ENCODE peak calls at places on chromosomes 3 and 15, in nine cellular contexts. M is tibial artery, F is A549, O is ascending aorta, N is right lobe of liver, R is HCT116, U is lower lobe of right lung, H is IMR-90, G is ovary. B is an unnamed sample.

GRCh38 chr3:83033123-83033522 is 1271.7 kb upstream of the GBE1 start:
- DNase-seq in G (no peak), N (no peak), R (no peak), U (no peak), H (no peak), O (no peak), M (no peak), F (no peak), B (no peak)

GRCh38 chr3:42019953-42020260 is 58.0 kb upstream of the ULK4 start:
- DNase-seq in H (no peak), U (no peak), O (no peak), R (no peak), G (no peak), F (no peak), N (no peak), M (no peak), B (no peak)

GRCh38 chr15:47364671-47365141 is 352.6 kb upstream of the SEMA6D start:
- DNase-seq in F (no peak), U (no peak), O (no peak), G (no peak), N (no peak), H (no peak), R (no peak), M (no peak), B (no peak)

GRCh38 chr3:187739125-187739560 is 6.1 kb downstream of the BCL6 start:
- DNase-seq in U (no peak), O (no peak), N (peak), G (peak), M (peak), F (no peak), H (no peak), R (no peak), B (no peak)

GRCh38 chr3:195921334-195921771 is 13.0 kb upstream of the TNK2 start:
- DNase-seq in M (peak), N (no peak), H (no peak), F (no peak), U (no peak), O (no peak), R (no peak), G (no peak), B (no peak)

GRCh38 chr3:139124197-139124596 is 79.5 kb upstream of the PRR23C start:
- DNase-seq in M (no peak), U (no peak), N (no peak), R (no peak), O (no peak), H (no peak), F (no peak), G (no peak), B (no peak)

GRCh38 chr15:63971427-63971805 is 74.9 kb downstream of the DAPK2 start:
- DNase-seq in G (no peak), R (no peak), H (no peak), N (no peak), F (no peak), M (no peak), O (no peak), U (no peak), B (no peak)

GRCh38 chr3:111901617-111902016 is 42.6 kb downstream of the PHLDB2 start:
- DNase-seq in G (no peak), M (no peak), F (no peak), H (no peak), U (no peak), R (no peak), N (no peak), O (no peak), B (no peak)

GRCh38 chr3:164417955-164418354 is 660.3 kb downstream of the SI start:
- DNase-seq in O (no peak), F (no peak), N (no peak), H (no peak), R (no peak), U (no peak), G (no peak), M (no peak), B (no peak)

GRCh38 chr15:91953432-91953831 is 99.9 kb downstream of the SLCO3A1 start:
- DNase-seq in R (no peak), U (no peak), N (peak), F (no peak), G (no peak), M (no peak), H (no peak), O (no peak), B (no peak)

GRCh38 chr3:45113625-45114050 is 32.5 kb downstream of the CDCP1 start:
- DNase-seq in H (peak), R (no peak), O (no peak), G (no peak), M (no peak), F (no peak), N (no peak), U (no peak), B (no peak)

GRCh38 chr3:172908871-172909270 is 158.3 kb downstream of the ECT2 start:
- DNase-seq in M (no peak), O (no peak), U (no peak), R (no peak), H (no peak), F (no peak), N (no peak), G (no peak), B (no peak)

GRCh38 chr3:196624008-196624790 is 15.3 kb upstream of the NRROS start:
- DNase-seq in R (no peak), H (no peak), G (no peak), M (no peak), U (no peak), N (no peak), O (no peak), F (no peak), B (no peak)

GRCh38 chr15:74340139-74340538 is 27.3 kb downstream of the CYP11A1 start:
- DNase-seq in F (no peak), R (no peak), G (no peak), U (peak), H (no peak), O (no peak), M (peak), N (no peak), B (no peak)

GRCh38 chr3:190192807-190193206 is 72.1 kb upstream of the P3H2 start:
- DNase-seq in O (no peak), H (peak), N (no peak), G (no peak), U (no peak), M (no peak), R (no peak), F (no peak), B (no peak)

GRCh38 chr3:17775073-17775472 is 32.6 kb upstream of the TBC1D5 start:
- DNase-seq in R (no peak), U (no peak), H (no peak), G (no peak), M (no peak), F (no peak), N (no peak), O (no peak), B (no peak)

GRCh38 chr3:146446026-146446425 is 23.3 kb downstream of the PLSCR2 start:
- DNase-seq in U (no peak), O (no peak), G (no peak), R (no peak), M (no peak), N (no peak), H (no peak), F (no peak), B (no peak)

GRCh38 chr15:53791616-53792015 is 32.2 kb upstream of the WDR72 start:
- DNase-seq in N (no peak), R (no peak), G (no peak), O (no peak), F (no peak), H (no peak), U (no peak), M (no peak), B (no peak)

DNA sequence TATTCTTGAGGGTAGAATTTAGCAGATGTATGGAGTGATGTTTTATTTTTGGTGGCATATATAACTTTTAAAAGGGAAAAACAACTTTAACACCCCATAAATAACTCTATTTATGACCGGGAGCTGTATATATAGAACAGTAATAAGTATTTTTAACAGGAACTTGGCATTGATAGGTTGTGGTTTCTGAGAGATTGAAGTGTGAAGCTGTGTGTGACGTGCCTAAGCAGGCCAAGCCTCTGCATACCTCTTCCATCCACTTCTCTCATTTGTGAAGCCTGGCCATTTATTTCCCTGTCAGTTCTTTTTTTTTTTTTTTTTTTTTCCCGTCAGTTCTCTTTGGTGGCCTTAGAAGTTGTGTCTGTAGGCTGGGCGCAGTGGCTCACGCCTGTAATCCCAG is 23.0 kb downstream of the RBM5 start:
- DNase-seq in U (no peak), N (no peak), R (no peak), H (no peak), M (no peak), O (no peak), G (no peak), F (no peak), B (no peak)
- H3K27ac ChIP-seq in U (no peak), N (no peak), R (no peak), H (no peak), M (no peak), O (no peak), G (no peak), F (no peak), B (no peak)

DNA sequence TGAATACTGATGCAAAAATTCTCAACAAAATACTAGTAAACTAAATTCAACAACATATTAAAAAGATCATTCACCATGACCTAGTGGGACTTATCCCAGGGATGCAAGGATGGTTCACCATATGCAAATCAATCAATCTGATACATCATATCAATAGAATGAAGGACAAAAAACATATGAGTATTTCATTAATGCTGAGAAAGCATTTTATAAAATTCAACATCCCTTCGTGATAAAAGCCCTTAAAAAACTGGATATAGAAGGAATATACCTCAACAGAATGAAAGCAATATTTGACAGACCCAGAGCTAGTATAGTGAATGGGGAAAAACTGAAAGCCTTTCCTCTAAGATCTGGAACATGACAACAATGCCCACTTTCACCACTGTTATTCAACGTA is 43.0 kb upstream of the FBN1 start:
- DNase-seq in O (no peak), F (no peak), U (no peak), N (no peak), G (no peak), R (no peak), H (no peak), M (no peak), B (no peak)
- H3K4me3 ChIP-seq in O (no peak), F (no peak), U (no peak), N (no peak), G (no peak), R (no peak), H (no peak), M (no peak), B (no peak)

GRCh38 chr15:65226221-65226620 is 14.9 kb upstream of the CILP start:
- DNase-seq in G (no peak), F (no peak), R (no peak), O (no peak), N (no peak), M (no peak), U (no peak), H (no peak), B (no peak)

GRCh38 chr15:65217526-65218482 is 6.5 kb upstream of the CILP start:
- DNase-seq in M (no peak), N (no peak), F (no peak), G (no peak), H (no peak), R (no peak), U (no peak), O (no peak), B (no peak)

GRCh38 chr15:65219137-65219536 is 7.9 kb upstream of the CILP start:
- DNase-seq in M (no peak), F (no peak), U (no peak), R (no peak), O (no peak), N (no peak), G (no peak), H (no peak), B (no peak)

GRCh38 chr15:65223996-65224395 is 12.7 kb upstream of the CILP start:
- DNase-seq in U (no peak), R (no peak), M (no peak), O (no peak), F (no peak), H (no peak), G (no peak), N (no peak), B (no peak)

GRCh38 chr15:65221708-65222107 is 10.4 kb upstream of the CILP start:
- DNase-seq in H (no peak), F (no peak), N (no peak), O (no peak), G (no peak), R (no peak), M (no peak), U (no peak), B (no peak)
- TF ChIP-seq CTCF in H (no peak), F (no peak), N (no peak), O (no peak), G (no peak), R (no peak), M (no peak), U (no peak), B (no peak)

GRCh38 chr3:174960898-174961297 is 101.8 kb downstream of the NAALADL2 start:
- DNase-seq in R (no peak), U (no peak), N (no peak), O (no peak), G (no peak), F (no peak), H (no peak), M (no peak), B (no peak)
- H3K27ac ChIP-seq in R (no peak), U (no peak), N (no peak), O (no peak), G (no peak), F (no peak), H (no peak), M (no peak), B (no peak)

GRCh38 chr3:129595544-129596193 is 10.8 kb downstream of the PLXND1 start:
- DNase-seq in G (no peak), M (no peak), N (no peak), U (no peak), O (no peak), H (no peak), F (no peak), R (no peak), B (no peak)
- H3K4me3 ChIP-seq in G (no peak), M (peak), N (no peak), U (peak), O (peak), H (no peak), F (no peak), R (no peak), B (no peak)

GRCh38 chr3:177921153-177921552 is 615.1 kb upstream of the KCNMB2 start:
- DNase-seq in M (no peak), N (no peak), U (no peak), G (no peak), O (no peak), R (no peak), H (no peak), F (no peak), B (no peak)

GRCh38 chr3:177914224-177914623 is 622.0 kb upstream of the KCNMB2 start:
- DNase-seq in M (no peak), R (no peak), H (no peak), G (no peak), F (no peak), O (no peak), U (no peak), N (no peak), B (no peak)

GRCh38 chr3:177916461-177916860 is 619.8 kb upstream of the KCNMB2 start:
- DNase-seq in M (no peak), G (no peak), R (no peak), U (no peak), N (no peak), H (no peak), F (no peak), O (no peak), B (no peak)

DNA sequence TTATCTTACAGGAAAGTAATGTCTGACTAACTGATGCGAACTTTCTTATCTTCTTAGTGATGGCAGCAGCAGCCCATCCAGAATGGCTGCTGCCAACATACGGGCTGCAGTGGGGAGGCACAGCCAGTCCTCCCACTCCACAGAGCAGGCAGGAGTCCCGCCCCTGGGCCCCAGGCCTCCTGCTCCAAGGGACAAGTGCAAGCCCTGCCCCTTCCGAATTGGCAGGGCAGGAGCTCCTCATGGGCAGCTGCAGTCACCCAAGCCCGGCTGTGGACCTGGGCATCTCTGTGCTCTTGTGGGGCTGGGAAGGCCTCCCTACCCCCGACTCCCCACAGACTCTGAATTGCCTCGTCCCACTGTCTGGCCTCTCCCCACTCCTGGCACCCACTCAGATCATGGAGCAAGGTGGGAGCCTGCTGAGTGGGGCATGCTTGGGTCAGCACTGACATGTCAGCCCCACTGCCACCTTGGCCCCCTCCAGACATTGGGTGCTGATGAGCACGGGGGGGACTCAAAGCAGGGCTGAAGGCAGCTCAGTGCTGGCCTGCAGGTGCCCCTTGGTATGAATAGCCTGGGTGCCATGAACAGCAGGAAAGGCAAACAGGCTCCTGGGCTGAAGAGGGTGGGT is 618.9 kb upstream of the KCNMB2 start:
- DNase-seq in M (no peak), U (no peak), R (no peak), O (no peak), F (no peak), N (no peak), G (no peak), H (no peak), B (no peak)
- TF ChIP-seq CTCF in M (no peak), U (no peak), R (no peak), O (no peak), F (no peak), N (no peak), G (no peak), H (no peak), B (no peak)

B was measured in AG04450.